ENCODE peak calls at places on chromosomes 11 and 22, in five cellular contexts. S is SW480, L is AG08395, Z is HTR-8/SVneo, I is right cardiac atrium. T is an unnamed sample.

GRCh38 chr11:67644042-67644441 is 4.5 kb upstream of the TBX10 start:
- DNase-seq in S (peak), L (no peak), Z (no peak), I (no peak), T (no peak)

GRCh38 chr11:10592331-10592730 is 23.9 kb upstream of the LYVE1 start:
- DNase-seq in S (no peak), L (peak), Z (peak), I (no peak), T (peak)

GRCh38 chr11:129593098-129593497 is 217.4 kb downstream of the BARX2 start:
- DNase-seq in S (peak), L (no peak), Z (no peak), I (no peak), T (no peak)

GRCh38 chr11:70688142-70688541 is 289.8 kb downstream of the CTTN start:
- DNase-seq in S (no peak), L (no peak), Z (no peak), I (no peak), T (no peak)

GRCh38 chr11:106950067-106950491 is 68.2 kb downstream of the GUCY1A2 start:
- DNase-seq in S (peak), L (no peak), Z (no peak), I (no peak), T (no peak)

GRCh38 chr22:17780116-17780740 is 6.0 kb upstream of the BID start:
- DNase-seq in S (no peak), L (no peak), Z (no peak), I (no peak), T (no peak)

GRCh38 chr11:68430384-68430783 is 30.2 kb upstream of the PPP6R3 start:
- DNase-seq in S (no peak), L (no peak), Z (no peak), I (no peak), T (no peak)

GRCh38 chr11:115148101-115148500 is 356.1 kb downstream of the CADM1 start:
- DNase-seq in S (no peak), L (no peak), Z (no peak), I (no peak), T (no peak)

GRCh38 chr11:107999759-108000455 is 8.8 kb upstream of the CUL5 start:
- DNase-seq in S (peak), L (peak), Z (peak), I (no peak), T (peak)

GRCh38 chr22:44391481-44392445 is 79.0 kb upstream of the SHISAL1 start:
- DNase-seq in S (peak), L (no peak), Z (no peak), I (no peak), T (no peak)

GRCh38 chr11:47357985-47358730 is 5.7 kb upstream of the MYBPC3 start:
- DNase-seq in S (no peak), L (no peak), Z (no peak), I (no peak), T (no peak)

GRCh38 chr11:121892131-121892681 is 223.8 kb downstream of the BLID start:
- DNase-seq in S (no peak), L (peak), Z (peak), I (peak), T (no peak)

GRCh38 chr11:119447664-119448242 is 24.8 kb upstream of the THY1 start:
- DNase-seq in S (no peak), L (no peak), Z (no peak), I (no peak), T (no peak)

GRCh38 chr11:59668188-59668949 is 468 bp downstream of the PATL1 start:
- DNase-seq in S (peak), L (peak), Z (peak), I (peak), T (peak)